ENCODE peak calls at places on chromosomes 1 and 21, in five cellular contexts. One of them, this sample, is unnamed.

GRCh38 chr1:151221616-151222015 is 23.3 kb downstream of the PIP5K1A start:
- DNase-seq in cardiac muscle cell: no peak
- DNase-seq in coronary artery: no peak
- DNase-seq in transverse colon: no peak
- DNase-seq in foreskin fibroblast: no peak
- DNase-seq in this sample: peak

GRCh38 chr1:97947751-97948150 is 26.9 kb upstream of the DPYD start:
- DNase-seq in cardiac muscle cell: no peak
- DNase-seq in coronary artery: no peak
- DNase-seq in transverse colon: no peak
- DNase-seq in foreskin fibroblast: no peak
- DNase-seq in this sample: no peak

GRCh38 chr1:28058971-28059878 is 29.2 kb downstream of the EYA3 start:
- DNase-seq in cardiac muscle cell: no peak
- DNase-seq in coronary artery: no peak
- DNase-seq in transverse colon: no peak
- DNase-seq in foreskin fibroblast: no peak
- DNase-seq in this sample: no peak

GRCh38 chr1:113835686-113836290 is 23.5 kb upstream of the RSBN1 start:
- DNase-seq in cardiac muscle cell: peak
- DNase-seq in coronary artery: no peak
- DNase-seq in transverse colon: no peak
- DNase-seq in foreskin fibroblast: peak
- DNase-seq in this sample: peak

GRCh38 chr1:207711285-207711684 is 40.6 kb upstream of the CD46 start:
- DNase-seq in cardiac muscle cell: no peak
- DNase-seq in coronary artery: no peak
- DNase-seq in transverse colon: no peak
- DNase-seq in foreskin fibroblast: no peak
- DNase-seq in this sample: peak

GRCh38 chr1:96524100-96524499 is 197.5 kb upstream of the PTBP2 start:
- DNase-seq in cardiac muscle cell: peak
- DNase-seq in coronary artery: no peak
- DNase-seq in transverse colon: no peak
- DNase-seq in foreskin fibroblast: no peak
- DNase-seq in this sample: no peak

GRCh38 chr21:31729622-31730343 is 2.1 kb downstream of the SCAF4 start:
- DNase-seq in cardiac muscle cell: no peak
- DNase-seq in coronary artery: no peak
- DNase-seq in transverse colon: no peak
- DNase-seq in foreskin fibroblast: no peak
- DNase-seq in this sample: no peak

GRCh38 chr1:215005656-215006335 is 76.7 kb upstream of the KCNK2 start:
- DNase-seq in cardiac muscle cell: no peak
- DNase-seq in coronary artery: no peak
- DNase-seq in transverse colon: no peak
- DNase-seq in foreskin fibroblast: no peak
- DNase-seq in this sample: no peak

GRCh38 chr1:155649689-155650088 is 38.9 kb downstream of the YY1AP1 start:
- DNase-seq in cardiac muscle cell: no peak
- DNase-seq in coronary artery: no peak
- DNase-seq in transverse colon: no peak
- DNase-seq in foreskin fibroblast: no peak
- DNase-seq in this sample: no peak

GRCh38 chr1:28449904-28450303 is 55.9 kb upstream of the RCC1 start:
- DNase-seq in cardiac muscle cell: no peak
- DNase-seq in coronary artery: no peak
- DNase-seq in transverse colon: no peak
- DNase-seq in foreskin fibroblast: no peak
- DNase-seq in this sample: peak

GRCh38 chr21:45613881-45614280 is 29.6 kb upstream of the PCBP3 start:
- DNase-seq in cardiac muscle cell: no peak
- DNase-seq in coronary artery: no peak
- DNase-seq in transverse colon: no peak
- DNase-seq in foreskin fibroblast: no peak
- DNase-seq in this sample: peak

GRCh38 chr1:198611219-198611618 is 27.6 kb upstream of the PTPRC start:
- DNase-seq in cardiac muscle cell: no peak
- DNase-seq in coronary artery: no peak
- DNase-seq in transverse colon: no peak
- DNase-seq in foreskin fibroblast: no peak
- DNase-seq in this sample: no peak
- H3K4me3 ChIP-seq in cardiac muscle cell: no peak
- H3K4me3 ChIP-seq in coronary artery: no peak
- H3K4me3 ChIP-seq in transverse colon: no peak
- H3K4me3 ChIP-seq in foreskin fibroblast: no peak
- H3K4me3 ChIP-seq in this sample: no peak

GRCh38 chr1:107196973-107197562 is 56.2 kb downstream of the NTNG1 start:
- DNase-seq in cardiac muscle cell: peak
- DNase-seq in coronary artery: no peak
- DNase-seq in transverse colon: peak
- DNase-seq in foreskin fibroblast: no peak
- DNase-seq in this sample: no peak
- TF ChIP-seq CTCF in cardiac muscle cell: peak
- TF ChIP-seq CTCF in coronary artery: no peak
- TF ChIP-seq CTCF in transverse colon: no peak
- TF ChIP-seq CTCF in foreskin fibroblast: peak
- TF ChIP-seq CTCF in this sample: peak

DNA sequence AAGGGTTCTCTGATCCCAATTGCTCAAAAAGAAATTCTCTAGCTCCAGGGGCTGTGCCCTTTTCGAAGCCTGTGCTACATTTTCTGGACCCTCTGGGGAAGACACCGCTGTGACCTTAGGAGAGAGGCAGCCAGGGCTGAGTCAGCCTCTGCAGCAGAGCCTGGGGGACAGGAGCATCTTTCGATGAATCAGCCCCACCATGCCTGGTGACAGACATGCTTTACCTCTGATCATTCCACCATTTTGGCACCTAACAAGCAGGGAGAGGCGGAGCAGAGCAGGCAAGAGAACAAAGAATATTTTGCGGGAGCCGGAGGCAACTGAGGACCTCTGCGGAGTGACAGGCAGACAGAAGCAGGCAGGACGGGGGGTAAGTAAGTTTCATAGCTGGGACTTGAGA is 84.9 kb downstream of the VWA5B1 start:
- DNase-seq in cardiac muscle cell: no peak
- DNase-seq in coronary artery: no peak
- DNase-seq in transverse colon: no peak
- DNase-seq in foreskin fibroblast: no peak
- DNase-seq in this sample: no peak
- H3K4me3 ChIP-seq in cardiac muscle cell: no peak
- H3K4me3 ChIP-seq in coronary artery: no peak
- H3K4me3 ChIP-seq in transverse colon: no peak
- H3K4me3 ChIP-seq in foreskin fibroblast: no peak
- H3K4me3 ChIP-seq in this sample: no peak

DNA sequence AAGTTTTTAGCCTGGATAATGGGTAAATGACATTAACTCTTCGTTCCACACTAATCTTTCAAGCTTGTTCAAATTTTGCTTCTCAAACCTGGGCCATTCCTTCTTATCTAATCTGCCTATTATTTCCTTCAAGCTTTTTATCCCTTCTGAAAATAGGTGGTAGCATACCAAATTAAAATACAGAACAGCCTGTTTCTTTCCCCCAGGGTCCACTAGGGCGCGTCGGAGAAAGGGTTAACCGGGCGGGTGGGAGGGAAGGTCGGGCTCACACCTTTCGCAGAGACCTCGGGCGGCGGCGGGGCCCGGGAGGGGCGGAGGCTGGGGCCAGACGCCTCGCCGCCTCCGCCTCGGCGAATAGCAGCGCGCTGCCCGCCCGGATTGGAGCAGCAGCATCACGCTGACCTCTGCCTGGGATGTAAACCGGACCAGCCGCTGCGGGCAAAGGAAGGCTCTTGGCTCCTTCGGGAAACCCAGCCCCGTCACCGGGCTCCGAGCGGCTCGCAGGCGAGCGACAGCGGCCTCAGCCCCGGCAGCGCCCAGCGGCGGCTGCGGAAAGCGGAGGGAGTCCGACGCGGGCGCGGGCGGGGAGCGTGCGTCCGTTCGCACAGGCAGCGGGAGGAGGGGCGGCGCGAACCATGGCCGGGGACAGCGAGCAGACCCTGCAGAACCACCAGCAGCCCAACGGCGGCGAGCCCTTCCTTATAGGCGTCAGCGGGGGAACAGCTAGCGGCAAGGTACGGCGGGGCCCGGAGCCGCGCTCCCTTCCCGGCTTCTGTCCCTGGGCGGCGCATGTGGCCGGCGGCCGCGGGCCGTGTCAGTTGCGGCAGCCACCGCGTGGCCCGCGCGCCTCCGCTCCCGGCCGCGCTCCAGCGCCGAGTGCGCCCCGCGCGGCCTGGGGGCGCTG is at the start of gene UCK2:
- DNase-seq in cardiac muscle cell: peak
- DNase-seq in coronary artery: peak
- DNase-seq in transverse colon: peak
- DNase-seq in foreskin fibroblast: peak
- DNase-seq in this sample: peak
- TF ChIP-seq CTCF in cardiac muscle cell: no peak
- TF ChIP-seq CTCF in coronary artery: no peak
- TF ChIP-seq CTCF in transverse colon: peak
- TF ChIP-seq CTCF in foreskin fibroblast: no peak
- TF ChIP-seq CTCF in this sample: peak